ENCODE peak calls at places on chromosomes 1 and 21, in five cellular contexts. One of them, this sample, is unnamed.

GRCh38 chr1:178127482-178127881 is 33.6 kb downstream of the RASAL2 start:
- DNase-seq in GM23338: no peak
- DNase-seq in A549: no peak
- DNase-seq in K562: no peak
- DNase-seq in HepG2: no peak
- DNase-seq in this sample: no peak

GRCh38 chr1:1179339-1179982 is 5.8 kb downstream of the TTLL10 start:
- DNase-seq in HepG2: no peak
- DNase-seq in K562: no peak
- DNase-seq in A549: no peak
- DNase-seq in GM23338: peak; percentile 1
- DNase-seq in this sample: no peak

GRCh38 chr1:210764536-210764935 is 369.4 kb downstream of the KCNH1 start:
- DNase-seq in GM23338: no peak
- DNase-seq in K562: no peak
- DNase-seq in A549: no peak
- DNase-seq in HepG2: no peak
- DNase-seq in this sample: no peak

GRCh38 chr1:19091539-19091938 is 118.5 kb downstream of the UBR4 start:
- DNase-seq in GM23338: no peak
- DNase-seq in K562: no peak
- DNase-seq in A549: no peak
- DNase-seq in HepG2: no peak
- DNase-seq in this sample: no peak

GRCh38 chr1:59043796-59044195 is 253.1 kb upstream of the FGGY start:
- DNase-seq in K562: peak; percentile 83
- DNase-seq in GM23338: no peak
- DNase-seq in A549: peak; percentile 60
- DNase-seq in HepG2: peak; percentile 66
- DNase-seq in this sample: no peak

GRCh38 chr1:195663549-195664280 is 944.5 kb downstream of the KCNT2 start:
- DNase-seq in GM23338: no peak
- DNase-seq in HepG2: no peak
- DNase-seq in A549: peak; percentile 45
- DNase-seq in K562: peak; percentile 16
- DNase-seq in this sample: no peak

GRCh38 chr1:192386051-192386650 is 69.4 kb downstream of the RGS21 start:
- DNase-seq in K562: peak; percentile 18
- DNase-seq in A549: no peak
- DNase-seq in HepG2: no peak
- DNase-seq in GM23338: no peak
- DNase-seq in this sample: no peak

GRCh38 chr1:215501496-215501895 is 65.6 kb upstream of the KCTD3 start:
- DNase-seq in K562: no peak
- DNase-seq in A549: no peak
- DNase-seq in GM23338: no peak
- DNase-seq in HepG2: no peak
- DNase-seq in this sample: no peak

GRCh38 chr1:145884675-145885074 is 991 bp downstream of the ANKRD35 start:
- DNase-seq in GM23338: no peak
- DNase-seq in K562: no peak
- DNase-seq in A549: no peak
- DNase-seq in HepG2: no peak
- DNase-seq in this sample: no peak

GRCh38 chr1:182163821-182164223 is 102.3 kb upstream of the ZNF648 start:
- DNase-seq in GM23338: no peak
- DNase-seq in K562: no peak
- DNase-seq in HepG2: no peak
- DNase-seq in A549: no peak
- DNase-seq in this sample: no peak

GRCh38 chr1:23019851-23020625 is 770 bp downstream of the KDM1A start:
- DNase-seq in K562: peak; percentile 72
- DNase-seq in HepG2: peak; percentile 44
- DNase-seq in GM23338: peak; percentile 60
- DNase-seq in A549: peak; percentile 41
- DNase-seq in this sample: no peak

GRCh38 chr1:2592672-2593071 is 6.1 kb downstream of the PRXL2B start:
- DNase-seq in K562: no peak
- DNase-seq in HepG2: no peak
- DNase-seq in A549: no peak
- DNase-seq in GM23338: no peak
- DNase-seq in this sample: no peak

DNA sequence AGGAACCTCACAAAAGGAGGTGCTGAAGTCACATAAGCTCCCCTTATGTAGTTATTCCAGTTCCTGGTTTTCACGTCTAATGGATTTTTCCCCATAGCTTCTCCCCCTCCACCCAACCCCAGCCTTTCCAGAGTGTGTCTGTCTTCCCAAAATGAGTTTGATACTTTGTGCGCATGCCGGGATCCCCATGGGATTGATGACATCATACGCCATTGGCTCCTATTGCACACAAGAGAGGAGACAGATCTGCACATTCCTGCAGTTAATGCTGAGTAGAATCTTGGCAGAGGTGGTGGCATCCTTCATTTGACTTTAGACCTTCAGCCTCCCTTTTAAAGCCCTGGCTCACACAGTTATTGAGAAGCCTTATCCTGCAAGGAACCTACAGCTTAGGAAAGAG is 71.4 kb downstream of the DDR2 start:
- DNase-seq in GM23338: no peak
- DNase-seq in A549: no peak
- DNase-seq in K562: no peak
- DNase-seq in HepG2: no peak
- DNase-seq in this sample: no peak
- TF ChIP-seq JUNB in GM23338: no peak
- TF ChIP-seq JUNB in A549: no peak
- TF ChIP-seq JUNB in K562: no peak
- TF ChIP-seq JUNB in HepG2: no peak
- TF ChIP-seq JUNB in this sample: no peak

GRCh38 chr21:38769253-38769780 is 36.4 kb upstream of the ETS2 start:
- DNase-seq in A549: peak; percentile 22
- DNase-seq in HepG2: no peak
- DNase-seq in K562: no peak
- DNase-seq in GM23338: no peak
- DNase-seq in this sample: no peak

GRCh38 chr21:38765056-38765455 is 40.7 kb upstream of the ETS2 start:
- DNase-seq in GM23338: no peak
- DNase-seq in K562: no peak
- DNase-seq in A549: no peak
- DNase-seq in HepG2: no peak
- DNase-seq in this sample: no peak

GRCh38 chr21:38768385-38769071 is 37.2 kb upstream of the ETS2 start:
- DNase-seq in GM23338: no peak
- DNase-seq in HepG2: no peak
- DNase-seq in K562: no peak
- DNase-seq in A549: peak; percentile 42
- DNase-seq in this sample: no peak

GRCh38 chr21:38770660-38771059 is 35.1 kb upstream of the ETS2 start:
- DNase-seq in HepG2: no peak
- DNase-seq in A549: no peak
- DNase-seq in K562: no peak
- DNase-seq in GM23338: no peak
- DNase-seq in this sample: no peak

DNA sequence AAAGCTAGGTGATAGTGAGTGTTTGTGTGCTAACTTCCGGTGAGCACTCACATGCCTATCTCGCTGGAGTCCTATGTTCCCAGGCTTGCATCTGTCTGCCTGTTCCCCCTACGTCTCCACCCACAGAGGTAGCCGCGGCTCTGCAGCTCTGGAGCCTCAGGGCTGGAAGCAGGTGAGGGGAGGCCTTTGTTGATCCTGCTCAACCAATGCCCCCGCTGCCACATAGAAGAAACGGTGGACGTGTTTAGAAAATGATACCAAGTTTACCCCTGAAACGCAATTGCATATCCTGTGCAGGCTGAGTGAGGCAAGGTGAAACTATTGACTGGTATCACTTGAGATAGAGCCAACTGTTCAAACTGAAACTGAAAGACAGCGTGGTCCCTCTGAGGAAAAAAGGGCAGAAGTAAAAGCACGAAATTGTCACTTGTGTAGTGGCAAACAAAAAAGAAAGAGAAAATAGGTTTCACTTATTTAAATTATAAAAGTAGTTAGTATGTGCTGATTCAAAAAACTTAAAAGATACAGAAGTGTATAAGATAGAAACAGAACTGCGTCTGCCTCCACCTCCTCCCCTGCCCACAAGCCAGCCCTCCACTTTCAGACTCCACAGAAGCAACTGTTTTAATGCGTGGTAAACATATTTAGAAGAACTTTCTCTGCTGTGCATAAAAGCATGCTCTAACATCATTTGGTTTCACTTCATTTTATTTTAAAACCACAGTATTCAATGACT is 38.6 kb upstream of the ETS2 start:
- DNase-seq in HepG2: peak; percentile 20
- DNase-seq in K562: no peak
- DNase-seq in A549: no peak
- DNase-seq in GM23338: no peak
- DNase-seq in this sample: peak; percentile 96
- TF ChIP-seq JUNB in HepG2: no peak
- TF ChIP-seq JUNB in K562: no peak
- TF ChIP-seq JUNB in A549: no peak
- TF ChIP-seq JUNB in GM23338: no peak
- TF ChIP-seq JUNB in this sample: peak; percentile 67

DNA sequence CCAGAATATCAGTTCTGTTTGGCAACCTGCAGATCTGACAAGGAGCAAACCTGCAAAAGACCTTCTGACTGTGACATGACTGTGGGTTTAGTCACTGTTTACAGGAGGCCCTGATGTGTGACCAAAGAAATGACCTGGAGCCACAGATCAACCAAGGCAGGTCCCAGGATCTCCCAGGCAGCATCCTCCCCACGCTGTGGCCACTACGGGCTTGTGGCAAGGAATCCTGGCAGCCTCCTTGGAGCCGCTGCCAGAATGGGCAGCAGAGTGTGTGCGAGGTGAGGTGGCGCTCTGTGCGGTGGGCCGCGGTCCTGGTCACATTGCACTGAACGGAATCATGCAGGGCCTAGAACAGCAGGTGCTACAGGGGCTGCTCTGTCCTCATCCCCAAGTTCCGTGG is 15.9 kb downstream of the MCM3AP start:
- DNase-seq in K562: no peak
- DNase-seq in GM23338: no peak
- DNase-seq in A549: no peak
- DNase-seq in HepG2: no peak
- DNase-seq in this sample: no peak
- TF ChIP-seq JUNB in K562: no peak
- TF ChIP-seq JUNB in GM23338: no peak
- TF ChIP-seq JUNB in A549: no peak
- TF ChIP-seq JUNB in HepG2: no peak
- TF ChIP-seq JUNB in this sample: no peak

GRCh38 chr1:50620680-50621329 is 197.6 kb upstream of the DMRTA2 start:
- DNase-seq in GM23338: peak; percentile 82
- DNase-seq in HepG2: peak; percentile 45
- DNase-seq in K562: peak; percentile 33
- DNase-seq in A549: peak; percentile 9
- DNase-seq in this sample: no peak
- TF ChIP-seq JUNB in GM23338: no peak
- TF ChIP-seq JUNB in HepG2: no peak
- TF ChIP-seq JUNB in K562: no peak
- TF ChIP-seq JUNB in A549: no peak
- TF ChIP-seq JUNB in this sample: no peak

GRCh38 chr1:227893696-227894305 is 53.9 kb downstream of the WNT9A start:
- DNase-seq in A549: no peak
- DNase-seq in GM23338: no peak
- DNase-seq in K562: no peak
- DNase-seq in HepG2: no peak
- DNase-seq in this sample: no peak
- TF ChIP-seq JUNB in A549: no peak
- TF ChIP-seq JUNB in GM23338: no peak
- TF ChIP-seq JUNB in K562: no peak
- TF ChIP-seq JUNB in HepG2: no peak
- TF ChIP-seq JUNB in this sample: no peak